ENCODE peak calls at places on chromosomes 13 and 19, in six cellular contexts. L is prostate gland, H is HCT116, Q is transverse colon, F is stomach, J is upper lobe of left lung. D is an unnamed sample.

GRCh38 chr19:58107778-58108545 is 9.9 kb upstream of the ZSCAN18 start:
- DNase-seq in L (no peak), H (no peak), Q (no peak), F (no peak), J (no peak), D (no peak)

GRCh38 chr13:86976521-86977324 is 694.4 kb upstream of the SLITRK5 start:
- DNase-seq in L (no peak), H (no peak), Q (no peak), F (no peak), J (no peak), D (no peak)

GRCh38 chr19:38252935-38253691 is 3.1 kb downstream of the PPP1R14A start:
- DNase-seq in L (no peak), H (no peak), Q (no peak), F (peak), J (no peak), D (no peak)

GRCh38 chr19:34669305-34669704 is 7.7 kb downstream of the SCGB2B2 start:
- DNase-seq in L (peak), H (no peak), Q (no peak), F (peak), J (no peak), D (no peak)

GRCh38 chr19:30691767-30692516 is 319.8 kb downstream of the ZNF536 start:
- DNase-seq in L (no peak), H (no peak), Q (no peak), F (no peak), J (no peak), D (no peak)

GRCh38 chr19:48398329-48399235 is 5.1 kb downstream of the GRIN2D start:
- DNase-seq in L (peak), H (peak), Q (peak), F (peak), J (peak), D (no peak)

GRCh38 chr13:97385146-97385545 is 48.8 kb upstream of the RAP2A start:
- DNase-seq in L (no peak), H (no peak), Q (no peak), F (no peak), J (peak), D (no peak)

GRCh38 chr13:93227906-93228801 is 1.5 kb downstream of the GPC6 start:
- DNase-seq in L (peak), H (no peak), Q (peak), F (peak), J (no peak), D (no peak)

GRCh38 chr13:97224544-97225324 is 2.6 kb downstream of the MBNL2 start:
- DNase-seq in L (no peak), H (no peak), Q (peak), F (peak), J (no peak), D (peak)

GRCh38 chr19:9914315-9915207 is 21.8 kb downstream of the OLFM2 start:
- DNase-seq in L (peak), H (peak), Q (peak), F (peak), J (peak), D (peak)

GRCh38 chr19:33210266-33210940 is 15.2 kb downstream of the SLC7A10 start:
- DNase-seq in L (no peak), H (no peak), Q (no peak), F (no peak), J (no peak), D (no peak)

GRCh38 chr13:104057851-104058250 is 991.6 kb upstream of the SLC10A2 start:
- DNase-seq in L (no peak), H (no peak), Q (no peak), F (no peak), J (no peak), D (no peak)

GRCh38 chr19:34493038-34493648 is 11.6 kb downstream of the WTIP start:
- DNase-seq in L (no peak), H (no peak), Q (no peak), F (no peak), J (no peak), D (no peak)

GRCh38 chr13:44165172-44165894 is 208.3 kb upstream of the SERP2 start:
- DNase-seq in L (no peak), H (no peak), Q (no peak), F (no peak), J (no peak), D (no peak)

GRCh38 chr19:8655340-8655709 is 24.9 kb downstream of the NFILZ start:
- DNase-seq in L (no peak), H (no peak), Q (no peak), F (no peak), J (no peak), D (no peak)

GRCh38 chr13:30463820-30464495 is 1.8 kb downstream of the HMGB1 start:
- DNase-seq in L (peak), H (no peak), Q (peak), F (peak), J (peak), D (peak)

GRCh38 chr13:100542546-100543156 is 45.9 kb downstream of the GGACT start:
- DNase-seq in L (no peak), H (no peak), Q (no peak), F (no peak), J (peak), D (no peak)

GRCh38 chr19:46056536-46056935 is 15.7 kb upstream of the IGFL4 start:
- DNase-seq in L (no peak), H (no peak), Q (no peak), F (no peak), J (no peak), D (no peak)

GRCh38 chr13:53758946-53759345 is 730.3 kb downstream of the OLFM4 start:
- DNase-seq in L (no peak), H (no peak), Q (no peak), F (no peak), J (no peak), D (no peak)

GRCh38 chr13:91270031-91270430 is 77.5 kb upstream of the MIR17HG start:
- DNase-seq in L (no peak), H (no peak), Q (no peak), F (no peak), J (no peak), D (no peak)

GRCh38 chr13:106109391-106109791 is 426.1 kb downstream of the EFNB2 start:
- DNase-seq in L (no peak), H (no peak), Q (no peak), F (no peak), J (no peak), D (no peak)

GRCh38 chr13:93309886-93310520 is 83.4 kb downstream of the GPC6 start:
- DNase-seq in L (no peak), H (no peak), Q (no peak), F (no peak), J (no peak), D (no peak)

GRCh38 chr19:1074512-1075283 is 7.7 kb downstream of the ARHGAP45 start:
- DNase-seq in L (peak), H (no peak), Q (peak), F (peak), J (peak), D (peak)

GRCh38 chr13:31773538-31773937 is 34.2 kb downstream of the RXFP2 start:
- DNase-seq in L (no peak), H (no peak), Q (no peak), F (no peak), J (no peak), D (no peak)

GRCh38 chr13:72565893-72566292 is 161.5 kb downstream of the MZT1 start:
- DNase-seq in L (no peak), H (peak), Q (no peak), F (no peak), J (no peak), D (no peak)

GRCh38 chr13:22062478-22063205 is 391.8 kb downstream of the FGF9 start:
- DNase-seq in L (no peak), H (no peak), Q (no peak), F (no peak), J (no peak), D (no peak)

GRCh38 chr13:22061806-22062391 is 391.0 kb downstream of the FGF9 start:
- DNase-seq in L (no peak), H (no peak), Q (no peak), F (no peak), J (no peak), D (no peak)

GRCh38 chr13:22060187-22060586 is 389.3 kb downstream of the FGF9 start:
- DNase-seq in L (no peak), H (no peak), Q (no peak), F (no peak), J (no peak), D (no peak)

GRCh38 chr13:22063416-22064124 is 392.7 kb downstream of the FGF9 start:
- DNase-seq in L (no peak), H (no peak), Q (no peak), F (no peak), J (no peak), D (no peak)

GRCh38 chr13:22061371-22061805 is 390.5 kb downstream of the FGF9 start:
- DNase-seq in L (no peak), H (no peak), Q (no peak), F (no peak), J (no peak), D (no peak)
- TF ChIP-seq POLR2A in L (no peak), H (no peak), Q (no peak), F (no peak), J (no peak), D (no peak)

GRCh38 chr13:109569938-109570711 is 216.3 kb downstream of the IRS2 start:
- DNase-seq in L (peak), H (no peak), Q (no peak), F (peak), J (no peak), D (no peak)
- H3K27ac ChIP-seq in L (peak), H (no peak), Q (no peak), F (peak), J (no peak), D (no peak)

GRCh38 chr19:14248578-14249011 is 42.6 kb upstream of the ADGRL1 start:
- DNase-seq in L (peak), H (no peak), Q (peak), F (no peak), J (no peak), D (no peak)
- TF ChIP-seq POLR2AphosphoS5 in L (no peak), H (no peak), Q (no peak), F (no peak), J (no peak), D (no peak)

DNA sequence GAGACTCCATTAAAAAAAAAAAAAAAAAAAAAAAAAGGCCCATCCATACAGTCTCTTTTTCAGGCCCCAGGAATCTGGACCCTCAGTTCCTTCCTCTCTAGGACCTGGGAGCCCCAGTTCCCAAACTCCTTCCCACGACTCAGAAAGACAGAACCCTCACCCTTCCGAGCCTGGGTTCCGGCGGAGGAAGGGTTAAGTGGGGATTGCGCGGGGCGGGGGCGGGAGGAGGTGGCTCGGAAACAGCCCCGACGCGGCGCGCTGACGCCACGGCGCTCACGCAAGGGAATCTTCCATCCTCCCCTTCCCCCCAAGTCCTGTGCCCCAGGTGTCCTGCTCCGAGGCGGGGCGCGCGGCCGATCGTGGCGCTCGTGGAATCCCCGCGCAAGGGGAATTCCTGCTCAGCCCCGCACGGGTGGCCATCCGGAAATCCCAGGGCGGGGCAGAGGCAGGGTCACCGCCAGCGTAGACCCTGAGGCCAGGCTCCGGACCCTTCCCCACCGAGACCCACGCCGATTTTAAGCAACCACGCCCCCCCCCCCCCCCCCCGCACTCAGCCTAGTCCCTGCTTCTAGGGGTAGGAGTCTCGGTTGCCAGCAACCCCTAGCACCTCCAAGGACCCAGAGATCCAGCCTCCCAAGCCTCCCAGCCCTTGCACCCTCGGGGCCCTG is 659 bp downstream of the NFKBID start:
- DNase-seq in L (peak), H (peak), Q (peak), F (peak), J (peak), D (peak)
- TF ChIP-seq POLR2A in L (peak), H (no peak), Q (peak), F (no peak), J (no peak), D (no peak)

GRCh38 chr19:6800991-6801396 is 28.5 kb downstream of the VAV1 start:
- DNase-seq in L (no peak), H (peak), Q (no peak), F (no peak), J (no peak), D (no peak)
- H3K27ac ChIP-seq in L (no peak), H (peak), Q (peak), F (peak), J (peak), D (no peak)

GRCh38 chr13:49494645-49495044 is 1.1 kb upstream of the PHF11 start:
- DNase-seq in L (no peak), H (no peak), Q (no peak), F (no peak), J (no peak), D (no peak)

GRCh38 chr13:49499889-49500660 is 4.3 kb downstream of the PHF11 start:
- DNase-seq in L (no peak), H (no peak), Q (no peak), F (no peak), J (no peak), D (no peak)

GRCh38 chr13:49498211-49498610 is 2.5 kb downstream of the PHF11 start:
- DNase-seq in L (no peak), H (no peak), Q (no peak), F (no peak), J (no peak), D (no peak)

GRCh38 chr13:49497272-49497671 is 1.5 kb downstream of the PHF11 start:
- DNase-seq in L (no peak), H (no peak), Q (no peak), F (no peak), J (no peak), D (peak)

DNA sequence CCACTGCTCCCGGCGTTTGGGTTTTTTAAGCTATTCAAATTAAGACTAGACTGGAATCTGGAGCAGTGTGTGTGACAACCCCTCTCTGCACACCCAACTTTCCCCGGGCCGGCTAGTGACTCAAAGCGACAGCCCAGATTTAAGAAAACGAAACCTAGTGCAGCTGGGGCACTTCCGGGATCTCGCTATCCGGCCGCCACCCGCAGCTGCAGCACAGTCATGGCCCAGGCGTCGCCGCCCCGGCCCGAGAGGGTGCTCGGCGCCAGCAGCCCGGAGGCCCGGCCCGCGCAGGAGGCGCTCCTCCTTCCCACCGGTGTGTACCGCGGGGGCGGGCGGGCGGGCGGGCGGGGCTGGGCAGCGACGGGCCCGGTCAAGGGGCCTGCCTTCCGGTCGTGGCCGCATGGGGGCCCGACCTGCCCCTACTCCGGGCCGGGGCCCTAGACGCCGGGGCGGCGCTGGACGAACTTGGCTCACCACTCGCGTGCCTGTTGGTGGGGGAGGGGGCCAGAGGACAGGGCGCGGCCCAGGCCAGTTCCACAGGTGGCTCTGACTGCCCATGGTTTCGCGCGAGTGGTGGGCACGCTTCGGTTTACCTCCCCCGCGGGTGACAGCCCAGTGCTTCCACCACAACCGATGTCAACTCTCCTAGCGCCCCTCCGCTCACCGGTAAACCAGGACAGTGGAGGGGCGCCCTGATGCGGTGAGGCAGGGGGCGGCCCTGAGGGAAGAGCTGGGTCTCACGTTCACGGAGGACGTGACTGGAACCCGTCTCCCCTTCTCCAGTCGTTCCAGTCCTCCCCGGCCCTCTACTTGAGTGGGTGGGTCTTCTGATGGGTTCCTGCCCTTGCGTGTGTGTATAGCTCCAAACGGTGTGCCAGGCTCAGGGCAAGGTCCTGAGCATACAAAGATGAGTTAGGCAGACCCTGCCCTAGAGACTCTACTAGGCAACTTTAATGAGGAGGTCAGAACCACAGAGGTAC is at the start of gene PHF11:
- DNase-seq in L (peak), H (no peak), Q (peak), F (peak), J (peak), D (peak)
- TF ChIP-seq POLR2AphosphoS5 in L (peak), H (peak), Q (peak), F (peak), J (no peak), D (peak)

GRCh38 chr19:2436926-2437325 is 9.5 kb upstream of the TIMM13 start:
- DNase-seq in L (no peak), H (no peak), Q (no peak), F (no peak), J (no peak), D (no peak)
- TF ChIP-seq POLR2A in L (no peak), H (no peak), Q (no peak), F (no peak), J (no peak), D (no peak)

GRCh38 chr13:89113744-89114143 is 1442.6 kb downstream of the SLITRK5 start:
- DNase-seq in L (no peak), H (no peak), Q (no peak), F (no peak), J (no peak), D (no peak)
- H3K27ac ChIP-seq in L (no peak), H (no peak), Q (no peak), F (no peak), J (no peak), D (no peak)

GRCh38 chr13:110516500-110516899 is 45.0 kb downstream of the RAB20 start:
- DNase-seq in L (no peak), H (no peak), Q (no peak), F (no peak), J (no peak), D (no peak)
- TF ChIP-seq POLR2AphosphoS5 in L (no peak), H (no peak), Q (no peak), F (no peak), J (no peak), D (no peak)

DNA sequence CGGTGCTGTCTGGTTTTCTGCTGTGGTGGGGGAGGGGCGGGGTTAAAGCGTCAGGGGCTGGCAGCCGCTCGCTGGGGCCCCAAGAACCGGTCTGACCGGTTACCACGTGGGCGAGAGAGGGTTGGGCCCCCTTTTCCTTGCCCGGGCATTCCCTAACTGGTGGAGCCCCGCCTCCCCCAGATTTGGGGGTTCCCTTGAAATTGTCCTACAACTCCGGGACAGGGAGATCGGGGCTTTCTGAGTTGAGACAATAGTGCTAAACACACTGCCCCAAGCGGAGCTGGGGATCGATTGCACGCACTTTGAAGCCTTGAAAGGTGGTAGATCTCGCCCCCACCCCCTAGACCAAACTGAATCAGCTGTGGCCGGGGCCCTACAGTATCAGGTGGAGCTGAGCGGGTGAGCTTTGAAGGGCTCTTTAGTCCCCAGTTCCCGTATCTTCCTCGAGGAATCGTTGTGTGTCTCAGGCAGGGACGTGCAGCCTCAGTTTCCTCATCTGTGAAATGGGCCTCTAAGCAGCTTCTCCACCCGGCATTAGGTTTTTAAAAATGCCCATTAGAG is 4.8 kb downstream of the IER2 start:
- DNase-seq in L (peak), H (peak), Q (peak), F (peak), J (peak), D (peak)
- TF ChIP-seq POLR2A in L (peak), H (peak), Q (peak), F (no peak), J (no peak), D (peak)

D was measured in breast epithelium.